ENCODE peak calls at places on chromosomes 11 and 22, in nine cellular contexts. G is NCI-H1436, R is SHP77, E is NCI-H524, Z is HS-5, H is fibroblast of the conjunctiva, X is memory B cell, N is tibial nerve, S is WTC11. L is an unnamed sample.

GRCh38 chr22:37618072-37618656 is 9.5 kb downstream of the GGA1 start:
- DNase-seq in N (no peak), G (no peak), R (no peak), H (no peak), X (peak; percentile 68), E (no peak), S (no peak), Z (no peak), L (no peak)

GRCh38 chr11:10407055-10407454 is 48.0 kb upstream of the AMPD3 start:
- DNase-seq in Z (peak; percentile 76), R (no peak), E (no peak), G (no peak), S (no peak), X (no peak), H (no peak), N (no peak), L (peak; percentile 93)

GRCh38 chr11:128415539-128415938 is 171.8 kb downstream of the ETS1 start:
- DNase-seq in X (peak; percentile 27), G (no peak), Z (no peak), E (no peak), S (no peak), R (no peak), N (no peak), H (no peak), L (no peak)

GRCh38 chr22:29216873-29217666 is 11.4 kb downstream of the EMID1 start:
- DNase-seq in N (no peak), X (no peak), S (no peak), G (no peak), H (no peak), Z (no peak), R (no peak), E (no peak), L (peak; percentile 13)

GRCh38 chr11:103699656-103700055 is 336.8 kb upstream of the DDI1 start:
- DNase-seq in Z (no peak), S (no peak), X (no peak), R (no peak), E (no peak), G (no peak), N (no peak), H (no peak), L (no peak)

GRCh38 chr11:69449320-69450063 is 32.0 kb upstream of the LINC01488 start:
- DNase-seq in E (peak; percentile 89), H (no peak), X (no peak), Z (no peak), G (no peak), S (no peak), N (no peak), R (no peak), L (no peak)

GRCh38 chr11:14015711-14016110 is 53.2 kb downstream of the SPON1 start:
- DNase-seq in E (no peak), G (no peak), Z (peak; percentile 19), N (no peak), R (no peak), H (no peak), S (no peak), X (no peak), L (peak; percentile 2)

GRCh38 chr11:83221694-83222093 is 28.2 kb downstream of the ANKRD42 start:
- DNase-seq in G (no peak), X (no peak), N (no peak), R (no peak), E (no peak), H (no peak), Z (no peak), S (no peak), L (no peak)

GRCh38 chr11:15189646-15190365 is 75.1 kb downstream of the INSC start:
- DNase-seq in R (no peak), S (no peak), Z (no peak), E (peak; percentile 10), X (no peak), N (no peak), G (no peak), H (no peak), L (no peak)

GRCh38 chr22:36862251-36863242 is 1.7 kb downstream of the NCF4 start:
- DNase-seq in E (no peak), X (no peak), H (no peak), S (no peak), G (no peak), N (no peak), R (no peak), Z (no peak), L (no peak)

GRCh38 chr11:69721061-69721460 is 17.2 kb upstream of the FGF19 start:
- DNase-seq in Z (no peak), G (no peak), R (no peak), H (no peak), N (no peak), S (no peak), X (no peak), E (no peak), L (no peak)

GRCh38 chr22:47064016-47064415 is 301.6 kb downstream of the TBC1D22A start:
- DNase-seq in X (no peak), E (no peak), G (no peak), N (no peak), S (no peak), H (no peak), R (no peak), Z (no peak), L (no peak)

GRCh38 chr11:44564653-44565007 is 833 bp upstream of the CD82 start:
- DNase-seq in S (no peak), X (no peak), R (peak; percentile 36), Z (peak; percentile 79), N (peak; percentile 73), G (peak; percentile 70), E (peak; percentile 68), H (peak; percentile 74), L (peak; percentile 97)

GRCh38 chr11:94175545-94175944 is 46.9 kb downstream of the PANX1 start:
- DNase-seq in R (no peak), N (no peak), X (no peak), E (no peak), H (no peak), S (no peak), G (no peak), Z (peak; percentile 81), L (peak; percentile 81)

GRCh38 chr22:35835998-35836691 is 118.5 kb downstream of the APOL5 start:
- DNase-seq in S (peak; percentile 30), H (peak; percentile 85), R (peak; percentile 90), X (no peak), Z (peak; percentile 90), E (peak; percentile 57), G (peak; percentile 41), N (peak; percentile 20), L (peak; percentile 85)

GRCh38 chr11:70298243-70298915 is 27.9 kb downstream of the PPFIA1 start:
- DNase-seq in Z (no peak), G (no peak), H (no peak), N (no peak), X (no peak), S (no peak), E (no peak), R (no peak), L (no peak)

GRCh38 chr11:1285316-1285744 is 24.1 kb downstream of the TOLLIP start:
- DNase-seq in Z (no peak), X (no peak), S (no peak), N (no peak), G (no peak), H (no peak), E (no peak), R (no peak), L (no peak)

GRCh38 chr22:31262369-31263133 is 29.7 kb downstream of the PIK3IP1 start:
- DNase-seq in E (no peak), R (no peak), N (no peak), G (no peak), S (no peak), X (no peak), H (no peak), Z (no peak), L (no peak)

GRCh38 chr11:33830903-33831648 is 56.8 kb upstream of the FBXO3 start:
- DNase-seq in Z (no peak), E (no peak), N (no peak), S (no peak), R (no peak), G (no peak), X (no peak), H (no peak), L (no peak)

GRCh38 chr11:83292709-83293435 is 6.7 kb upstream of the CCDC90B start:
- DNase-seq in H (peak; percentile 51), Z (peak; percentile 56), N (peak; percentile 66), S (no peak), E (peak; percentile 54), R (peak; percentile 18), G (peak; percentile 71), X (peak; percentile 32), L (peak; percentile 27)

GRCh38 chr11:66316849-66317251 is at the start of gene CD248:
- DNase-seq in G (no peak), S (peak; percentile 59), H (peak; percentile 84), X (no peak), R (no peak), N (peak; percentile 58), E (no peak), Z (no peak), L (no peak)

GRCh38 chr11:859394-860131 is 16.9 kb downstream of the TSPAN4 start:
- DNase-seq in X (no peak), S (no peak), E (peak; percentile 83), G (peak; percentile 86), Z (no peak), H (peak; percentile 82), R (no peak), N (peak; percentile 61), L (no peak)

GRCh38 chr11:129191649-129192048 is 476 bp downstream of the ARHGAP32 start:
- DNase-seq in N (no peak), S (no peak), Z (no peak), R (no peak), H (no peak), E (no peak), X (no peak), G (no peak), L (peak; percentile 77)

GRCh38 chr11:107851704-107852315 is 6.8 kb downstream of the SLC35F2 start:
- DNase-seq in S (no peak), R (no peak), H (no peak), E (no peak), Z (no peak), G (no peak), N (no peak), X (no peak), L (no peak)

GRCh38 chr11:93392862-93393261 is 62.3 kb downstream of the DEUP1 start:
- DNase-seq in Z (no peak), E (no peak), G (no peak), H (no peak), R (no peak), N (no peak), X (no peak), S (no peak), L (no peak)